ENCODE peak calls at places on chromosomes 4 and X, in four cellular contexts. G is left ventricle myocardium inferior, F is GM20000, T is ovary. Y is an unnamed sample.

GRCh38 chr4:168711197-168712120 is 214.6 kb downstream of the PALLD start:
- DNase-seq in G (no peak), F (no peak), T (peak), Y (peak)

GRCh38 chr4:25484243-25484721 is 107.2 kb downstream of the ANAPC4 start:
- DNase-seq in T (no peak), G (no peak), F (no peak), Y (no peak)

GRCh38 chr4:142845293-142846070 is 619 bp downstream of the INPP4B start:
- DNase-seq in T (peak), G (peak), F (no peak), Y (peak)

GRCh38 chrX:11462648-11463047 is 169.4 kb downstream of the AMELX start:
- DNase-seq in G (no peak), F (no peak), T (no peak), Y (no peak)

GRCh38 chr4:91220315-91220714 is 1083.5 kb upstream of the GRID2 start:
- DNase-seq in T (no peak), F (no peak), G (no peak), Y (no peak)

GRCh38 chr4:72468904-72469502 is 100.0 kb downstream of the ADAMTS3 start:
- DNase-seq in T (no peak), G (no peak), F (peak), Y (no peak)

GRCh38 chrX:40307871-40308270 is 210.1 kb upstream of the BCOR start:
- DNase-seq in F (no peak), T (no peak), G (no peak), Y (peak)

GRCh38 chrX:134735015-134735414 is 76.7 kb upstream of the PLAC1 start:
- DNase-seq in T (no peak), F (no peak), G (no peak), Y (no peak)

GRCh38 chr4:38075370-38076152 is 115.4 kb downstream of the PTTG2 start:
- DNase-seq in G (no peak), T (peak), F (peak), Y (no peak)

GRCh38 chr4:118730683-118731082 is 45.5 kb downstream of the METTL14 start:
- DNase-seq in T (no peak), F (no peak), G (no peak), Y (no peak)

GRCh38 chr4:118732591-118733330 is 47.6 kb downstream of the METTL14 start:
- DNase-seq in T (no peak), G (no peak), F (no peak), Y (no peak)

GRCh38 chr4:28386776-28387175 is 1526.1 kb downstream of the STIM2 start:
- DNase-seq in F (no peak), T (no peak), G (no peak), Y (no peak)

GRCh38 chr4:7207791-7208231 is 15.5 kb downstream of the SORCS2 start:
- DNase-seq in F (no peak), G (no peak), T (no peak), Y (no peak)

GRCh38 chrX:119512145-119512800 is 44.0 kb downstream of the SLC25A5 start:
- DNase-seq in G (peak), T (peak), F (peak), Y (peak)

GRCh38 chrX:24231169-24231568 is 81.6 kb downstream of the ZFX start:
- DNase-seq in G (no peak), F (peak), T (peak), Y (no peak)

GRCh38 chrX:152987801-152988200 is 6.1 kb downstream of the PNMA5 start:
- DNase-seq in G (no peak), F (no peak), T (no peak), Y (no peak)

GRCh38 chr4:7987148-7987989 is 47.7 kb upstream of the AFAP1 start:
- DNase-seq in G (peak), F (peak), T (peak), Y (peak)

GRCh38 chr4:121764702-121765367 is at the start of gene SMIM43:
- DNase-seq in G (no peak), F (peak), T (no peak), Y (no peak)

GRCh38 chr4:119592708-119593298 is 35.8 kb downstream of the PDE5A start:
- DNase-seq in F (no peak), G (no peak), T (no peak), Y (no peak)

GRCh38 chr4:181536753-181537434 is 706.3 kb upstream of the TENM3 start:
- DNase-seq in G (no peak), T (no peak), F (no peak), Y (no peak)

GRCh38 chrX:9279271-9279596 is 185.6 kb upstream of the TBL1X start:
- DNase-seq in F (no peak), T (no peak), G (no peak), Y (no peak)

GRCh38 chrX:136215559-136215958 is 35.6 kb downstream of the MAP7D3 start:
- DNase-seq in T (no peak), G (no peak), F (no peak), Y (no peak)

GRCh38 chrX:41482153-41482850 is 35.2 kb downstream of the NYX start:
- DNase-seq in G (no peak), F (no peak), T (no peak), Y (no peak)

GRCh38 chr4:155960522-155960921 is 6.9 kb upstream of the CTSO start:
- DNase-seq in F (no peak), T (no peak), G (no peak), Y (no peak)

GRCh38 chrX:124388562-124388961 is 42.2 kb downstream of the SH2D1A start:
- DNase-seq in G (no peak), F (peak), T (peak), Y (peak)

GRCh38 chr4:39435875-39436563 is 22.7 kb downstream of the RPL9 start:
- DNase-seq in T (no peak), F (no peak), G (no peak), Y (no peak)
- TF ChIP-seq CTCF in T (no peak), F (no peak), G (no peak), Y (no peak)

DNA sequence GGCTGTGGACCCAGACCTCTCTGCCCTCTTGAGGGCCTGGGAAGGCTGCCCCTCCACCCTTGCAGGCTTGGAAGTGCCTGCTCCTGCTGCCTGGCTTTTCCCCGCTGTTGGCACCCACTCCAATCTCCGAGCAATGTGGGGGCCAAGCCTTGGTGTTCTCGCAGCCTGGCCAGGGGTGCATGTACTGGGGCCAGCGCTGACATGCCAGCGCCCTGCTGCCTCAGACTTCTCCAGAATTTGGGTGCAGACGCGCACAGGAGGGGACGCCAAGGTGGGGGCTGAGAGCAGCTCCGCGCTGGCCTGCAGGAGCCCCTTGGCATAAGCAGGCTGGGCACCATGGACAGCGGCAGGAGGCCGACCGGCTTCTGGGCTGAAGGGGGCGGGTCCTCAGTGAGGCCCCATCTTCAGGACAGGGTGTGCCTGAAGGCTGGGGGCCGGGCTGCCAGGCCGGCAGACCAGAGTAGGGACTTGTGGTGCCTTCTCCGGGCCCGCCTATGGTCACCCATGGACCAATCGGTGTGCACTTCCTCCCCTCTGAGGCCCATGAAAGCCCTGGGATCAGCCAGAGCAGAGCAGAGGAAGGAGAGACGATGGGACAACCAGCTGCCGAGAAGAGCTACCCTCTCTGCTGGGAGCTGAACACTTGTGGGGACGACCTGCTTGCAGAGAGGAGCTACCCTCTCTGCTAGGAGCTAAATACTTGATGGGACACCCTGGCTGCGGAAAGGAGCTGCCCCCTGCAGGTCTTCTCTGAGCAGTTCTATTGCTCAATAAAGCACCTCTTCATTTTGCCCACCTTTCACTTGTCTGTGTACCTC is 118.3 kb downstream of the DNAAF6 start:
- DNase-seq in T (peak), F (no peak), G (no peak), Y (peak)
- TF ChIP-seq CTCF in T (no peak), F (no peak), G (peak), Y (no peak)

GRCh38 chr4:46323891-46324290 is 66.0 kb downstream of the GABRA2 start:
- DNase-seq in F (no peak), T (no peak), G (no peak), Y (no peak)

DNA sequence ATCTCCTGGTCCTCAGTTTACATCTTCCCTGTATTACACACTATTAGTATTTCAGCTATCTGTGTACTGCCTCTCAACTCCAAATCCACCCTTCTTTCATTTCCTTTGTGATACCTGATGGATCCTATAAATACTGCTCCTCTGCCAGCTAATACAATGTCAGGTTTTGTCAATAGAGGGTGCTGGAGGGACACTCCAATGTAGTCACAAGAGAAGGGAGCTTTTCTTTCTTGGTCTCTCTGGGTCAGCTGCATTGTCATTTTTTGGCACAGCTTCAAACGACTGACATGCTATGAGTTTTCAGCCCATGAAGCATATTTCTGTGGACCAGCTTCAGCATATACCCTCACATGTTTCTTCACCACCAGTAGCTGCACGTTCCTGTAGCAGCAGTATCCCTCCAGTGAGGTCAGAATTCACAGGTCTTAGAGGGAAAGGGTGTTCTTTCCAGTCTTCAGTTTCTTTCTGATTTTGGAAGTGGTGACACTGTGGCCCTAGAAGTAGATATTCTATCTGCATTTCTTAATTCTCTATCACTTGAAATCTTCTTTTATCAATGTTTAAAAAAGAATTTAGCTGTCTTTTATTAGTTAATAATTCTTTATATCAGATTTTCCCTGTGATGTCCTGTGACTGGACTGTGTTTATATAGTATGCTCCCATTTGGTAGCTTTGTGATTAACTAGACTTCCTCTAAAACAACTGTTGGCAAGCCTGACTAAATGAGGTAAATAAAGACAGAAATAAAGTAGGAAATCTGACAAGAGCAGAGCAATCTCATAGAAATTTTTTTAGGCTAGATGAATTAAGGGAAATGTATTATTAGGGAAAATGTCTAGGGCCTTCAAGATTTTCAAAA is 60.6 kb downstream of the GABRA2 start:
- DNase-seq in T (no peak), G (no peak), F (peak), Y (no peak)
- TF ChIP-seq CTCF in T (no peak), G (peak), F (peak), Y (no peak)

GRCh38 chrX:47752685-47753084 is 84.0 kb upstream of the ZNF81 start:
- DNase-seq in F (no peak), G (no peak), T (no peak), Y (no peak)

GRCh38 chrX:47748576-47748975 is 88.1 kb upstream of the ZNF81 start:
- DNase-seq in F (no peak), G (no peak), T (no peak), Y (no peak)

GRCh38 chrX:47746446-47746845 is 87.5 kb upstream of the UXT start:
- DNase-seq in G (no peak), T (no peak), F (no peak), Y (no peak)

GRCh38 chrX:47749185-47749967 is 87.3 kb upstream of the ZNF81 start:
- DNase-seq in F (peak), T (peak), G (no peak), Y (no peak)

DNA sequence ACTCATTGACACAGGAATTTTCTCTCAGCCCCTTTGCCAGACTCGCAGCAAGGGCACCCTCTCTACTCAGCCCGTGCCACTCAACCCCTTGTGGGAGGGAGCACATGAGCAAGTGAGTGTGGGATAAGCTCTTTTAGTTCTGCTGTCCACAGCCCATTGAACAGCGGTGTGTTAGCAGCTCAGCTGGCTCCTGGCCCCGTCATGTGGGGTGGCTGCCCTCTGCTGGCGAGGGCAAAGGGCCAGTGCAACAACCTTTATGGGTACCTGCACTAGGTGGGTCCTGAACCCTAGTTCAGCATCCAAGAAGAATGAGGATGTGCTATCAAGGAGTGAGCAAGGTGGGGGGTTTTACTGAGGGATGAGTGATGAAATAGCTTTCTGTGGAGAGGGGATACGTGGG is 85.0 kb upstream of the ZNF81 start:
- DNase-seq in T (no peak), G (peak), F (peak), Y (no peak)
- TF ChIP-seq CTCF in T (no peak), G (peak), F (no peak), Y (no peak)

GRCh38 chr4:41232406-41232805 is 18.1 kb upstream of the APBB2 start:
- DNase-seq in G (no peak), T (no peak), F (no peak), Y (no peak)
- TF ChIP-seq CTCF in G (peak), T (no peak), F (no peak), Y (no peak)

GRCh38 chr4:66252291-66252690 is 582.0 kb upstream of the EPHA5 start:
- DNase-seq in T (no peak), G (no peak), F (no peak), Y (no peak)
- TF ChIP-seq CTCF in T (no peak), G (no peak), F (no peak), Y (no peak)

DNA sequence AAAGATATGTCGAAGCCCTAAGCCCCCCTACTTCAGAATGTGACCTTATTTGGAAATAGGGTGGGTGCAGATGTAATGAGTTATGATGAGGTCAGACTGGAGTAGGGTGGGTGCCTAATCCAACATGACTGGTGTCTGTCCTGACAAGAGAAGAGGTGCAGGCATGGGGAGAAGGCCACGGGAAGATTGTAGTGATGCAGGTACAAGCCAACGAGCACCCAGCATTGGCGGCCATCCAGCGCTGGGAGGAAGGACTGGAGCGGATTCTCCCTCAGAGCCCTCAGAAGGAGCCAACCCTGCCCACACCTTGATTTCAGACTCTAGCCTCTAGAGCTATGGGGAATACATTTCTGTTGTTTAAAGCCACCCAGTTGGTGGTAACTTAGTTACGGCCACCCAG is 237.2 kb downstream of the EVC2 start:
- DNase-seq in G (no peak), F (no peak), T (no peak), Y (no peak)
- TF ChIP-seq CTCF in G (no peak), F (no peak), T (no peak), Y (no peak)

DNA sequence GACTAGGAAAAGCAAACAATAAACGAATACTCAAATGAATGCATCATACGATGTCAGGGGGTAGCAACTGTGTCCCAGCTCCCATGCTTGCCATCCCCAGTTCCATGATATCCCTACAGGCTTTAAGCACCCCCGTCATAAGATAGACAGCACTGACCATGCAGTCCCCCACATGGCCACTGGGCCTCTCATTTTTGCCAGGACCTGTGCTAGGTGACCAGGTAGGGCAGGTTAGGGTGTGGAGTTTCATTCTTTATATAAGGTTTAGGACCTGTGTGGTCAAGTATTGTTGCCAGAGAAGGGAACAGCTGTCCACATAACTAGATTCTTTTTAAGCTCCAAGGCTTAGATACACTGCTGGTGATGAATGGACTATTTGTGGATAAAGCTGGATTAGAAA is 9.7 kb downstream of the PPEF2 start:
- DNase-seq in T (no peak), F (no peak), G (no peak), Y (no peak)
- TF ChIP-seq CTCF in T (no peak), F (no peak), G (no peak), Y (no peak)

GRCh38 chrX:17876135-17876534 is 15.0 kb upstream of the RAI2 start:
- DNase-seq in F (no peak), T (no peak), G (no peak), Y (no peak)
- TF ChIP-seq CTCF in F (no peak), T (no peak), G (peak), Y (no peak)

Y was measured in sigmoid colon.